ENCODE peak calls at places on chromosome 11, in nine cellular contexts. I is thoracic aorta; A is right lobe of liver; H is CD8-positive, alpha-beta memory T cell; U is H9; J is SJCRH30; R is IMR-90; B is substantia nigra; E is WERI-Rb-1. N is an unnamed sample.
A peak's percentile ranks its signal among the peaks of the same experiment; 100 is the strongest.

GRCh38 chr11:17063171-17064002 is 14.1 kb downstream of the RPS13 start:
- DNase-seq in I (no peak), A (peak; percentile 70), H (no peak), U (peak; percentile 76), J (peak; percentile 80), R (peak; percentile 27), B (peak; percentile 20), E (peak; percentile 78), N (peak; percentile 81)

GRCh38 chr11:75592699-75593098 is 30.6 kb downstream of the SERPINH1 start:
- DNase-seq in I (no peak), A (no peak), H (no peak), U (no peak), J (peak; percentile 71), R (no peak), B (no peak), E (no peak), N (no peak)

GRCh38 chr11:118608268-118609214 is 1.1 kb downstream of the PHLDB1 start:
- DNase-seq in I (no peak), A (peak; percentile 67), H (peak; percentile 90), U (no peak), J (peak; percentile 57), R (peak; percentile 85), B (no peak), E (peak; percentile 24), N (peak; percentile 54)

GRCh38 chr11:75582461-75582934 is 20.4 kb downstream of the SERPINH1 start:
- DNase-seq in I (no peak), A (no peak), H (no peak), U (no peak), J (no peak), R (no peak), B (no peak), E (no peak), N (no peak)

GRCh38 chr11:107999759-108000455 is 8.8 kb upstream of the CUL5 start:
- DNase-seq in I (no peak), A (no peak), H (peak; percentile 24), U (peak; percentile 85), J (peak; percentile 7), R (peak; percentile 28), B (no peak), E (peak; percentile 58), N (peak; percentile 85)

GRCh38 chr11:19889531-19889930 is 176.9 kb downstream of the NAV2 start:
- DNase-seq in I (no peak), A (no peak), H (no peak), U (no peak), J (no peak), R (peak; percentile 38), B (no peak), E (no peak), N (no peak)

GRCh38 chr11:19327280-19327679 is 86.5 kb upstream of the E2F8 start:
- DNase-seq in I (no peak), A (no peak), H (no peak), U (no peak), J (no peak), R (no peak), B (no peak), E (no peak), N (no peak)

GRCh38 chr11:134373591-134374052 is 38.4 kb downstream of the B3GAT1 start:
- DNase-seq in I (no peak), A (peak; percentile 27), H (no peak), U (no peak), J (no peak), R (no peak), B (no peak), E (no peak), N (no peak)

GRCh38 chr11:102603091-102603490 is 22.0 kb downstream of the MMP20 start:
- DNase-seq in I (no peak), A (no peak), H (no peak), U (no peak), J (peak; percentile 85), R (peak; percentile 73), B (peak; percentile 49), E (no peak), N (peak; percentile 58)

GRCh38 chr11:58622344-58622743 is at the start of gene CNTF:
- DNase-seq in I (no peak), A (no peak), H (no peak), U (no peak), J (no peak), R (peak; percentile 13), B (no peak), E (no peak), N (no peak)

GRCh38 chr11:43947003-43947500 is 4.6 kb downstream of the C11orf96 start:
- DNase-seq in I (no peak), A (no peak), H (no peak), U (peak; percentile 71), J (peak; percentile 27), R (peak; percentile 47), B (no peak), E (peak; percentile 51), N (peak; percentile 58)

GRCh38 chr11:119115484-119116234 is 5.7 kb upstream of the HINFP start:
- DNase-seq in I (no peak), A (peak; percentile 76), H (peak; percentile 75), U (peak; percentile 59), J (no peak), R (no peak), B (peak; percentile 21), E (no peak), N (no peak)

GRCh38 chr11:15819679-15820286 is 536.6 kb downstream of the SOX6 start:
- DNase-seq in I (no peak), A (peak; percentile 88), H (no peak), U (peak; percentile 73), J (peak; percentile 64), R (peak; percentile 19), B (peak; percentile 88), E (peak; percentile 62), N (peak; percentile 74)

GRCh38 chr11:130510407-130511006 is 62.1 kb downstream of the ADAMTS15 start:
- DNase-seq in I (no peak), A (no peak), H (no peak), U (no peak), J (no peak), R (peak; percentile 83), B (no peak), E (no peak), N (no peak)

GRCh38 chr11:67291481-67292381 is 2.6 kb downstream of the ANKRD13D start:
- DNase-seq in I (no peak), A (peak; percentile 51), H (no peak), U (no peak), J (no peak), R (no peak), B (no peak), E (no peak), N (no peak)

GRCh38 chr11:67292671-67293070 is 3.6 kb downstream of the ANKRD13D start:
- DNase-seq in I (no peak), A (no peak), H (no peak), U (no peak), J (no peak), R (peak; percentile 24), B (no peak), E (no peak), N (no peak)

GRCh38 chr11:67289651-67290479 is 762 bp downstream of the ANKRD13D start:
- DNase-seq in I (no peak), A (peak; percentile 72), H (no peak), U (no peak), J (peak; percentile 31), R (no peak), B (no peak), E (no peak), N (peak; percentile 63)

GRCh38 chr11:67289226-67289650 is at the start of gene ANKRD13D:
- DNase-seq in I (no peak), A (peak; percentile 73), H (no peak), U (no peak), J (no peak), R (no peak), B (no peak), E (no peak), N (no peak)

DNA sequence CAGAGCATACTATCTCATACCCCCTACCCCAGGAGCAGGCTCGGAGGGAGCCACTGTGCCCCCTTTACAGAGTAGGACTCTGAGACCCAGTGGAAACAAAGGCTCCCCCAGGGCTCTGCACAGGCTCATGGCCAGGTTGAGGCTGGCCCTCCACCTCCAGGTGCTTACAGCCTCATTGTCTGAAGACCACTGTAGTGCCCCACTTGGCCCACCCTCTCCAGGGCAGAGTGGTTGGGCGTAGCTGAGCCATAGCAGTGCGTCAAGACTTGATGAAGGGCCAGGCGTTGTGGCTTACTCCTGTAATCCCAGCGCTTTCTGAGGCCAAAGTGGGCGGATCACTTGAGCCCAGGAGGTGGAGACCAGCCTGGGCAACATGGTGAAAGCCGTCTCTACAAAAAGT is 1.7 kb downstream of the ANKRD13D start:
- DNase-seq in I (no peak), A (peak; percentile 51), H (no peak), U (no peak), J (no peak), R (no peak), B (no peak), E (peak; percentile 66), N (no peak)
- H3K27ac ChIP-seq in I (peak overlapping the region; percentile 17), A (no peak overlapping the region), H (no peak overlapping the region), U (no peak overlapping the region), J (no peak overlapping the region), R (no peak overlapping the region), B (peak overlapping the region; percentile 88), E (peak overlapping the region; percentile 32), N (no peak overlapping the region)

GRCh38 chr11:76802151-76802550 is 19.0 kb downstream of the TSKU start:
- DNase-seq in I (no peak), A (no peak), H (no peak), U (no peak), J (no peak), R (no peak), B (no peak), E (no peak), N (no peak)
- H3K27ac ChIP-seq in I (peak overlapping the region; percentile 26), A (peak overlapping the region; percentile 100), H (no peak overlapping the region), U (no peak overlapping the region), J (no peak overlapping the region), R (peak overlapping the region; percentile 61), B (no peak overlapping the region), E (no peak overlapping the region), N (no peak overlapping the region)

GRCh38 chr11:12725047-12725862 is 51.0 kb downstream of the TEAD1 start:
- DNase-seq in I (no peak), A (no peak), H (no peak), U (no peak), J (no peak), R (no peak), B (no peak), E (no peak), N (no peak)

GRCh38 chr11:12725863-12726666 is 51.8 kb downstream of the TEAD1 start:
- DNase-seq in I (no peak), A (no peak), H (no peak), U (no peak), J (no peak), R (peak; percentile 79), B (no peak), E (no peak), N (no peak)

GRCh38 chr11:12729941-12730340 is 55.7 kb downstream of the TEAD1 start:
- DNase-seq in I (no peak), A (no peak), H (no peak), U (no peak), J (no peak), R (no peak), B (no peak), E (no peak), N (no peak)

GRCh38 chr11:12728417-12728816 is 54.2 kb downstream of the TEAD1 start:
- DNase-seq in I (no peak), A (no peak), H (no peak), U (no peak), J (no peak), R (peak; percentile 34), B (no peak), E (no peak), N (no peak)

GRCh38 chr11:12727556-12728070 is 53.4 kb downstream of the TEAD1 start:
- DNase-seq in I (no peak), A (no peak), H (no peak), U (no peak), J (no peak), R (peak; percentile 76), B (no peak), E (no peak), N (no peak)
- H3K27ac ChIP-seq in I (no peak overlapping the region), A (no peak overlapping the region), H (no peak overlapping the region), U (no peak overlapping the region), J (no peak overlapping the region), R (peak overlapping the region; percentile 39), B (no peak overlapping the region), E (no peak overlapping the region), N (no peak overlapping the region)

GRCh38 chr11:36657610-36658225 is 59.7 kb upstream of the RAG2 start:
- DNase-seq in I (no peak), A (no peak), H (no peak), U (no peak), J (no peak), R (peak; percentile 13), B (no peak), E (no peak), N (no peak)
- H3K27ac ChIP-seq in I (no peak overlapping the region), A (no peak overlapping the region), H (no peak overlapping the region), U (no peak overlapping the region), J (no peak overlapping the region), R (no peak overlapping the region), B (no peak overlapping the region), E (no peak overlapping the region), N (no peak overlapping the region)

N was measured in neural progenitor cell.